ENCODE peak calls at places on chromosomes 12 and 14, in ten cellular contexts. N is GM10248; R is G401; Y is heart right ventricle; U is stimulated activated CD8-positive, alpha-beta memory T cell treated with anti-CD3 and anti-CD28 coated beads, Interleukin-2, amount 100 ng/mL, for 1 hour; K is esophagus squamous epithelium; P is A172; T is activated T-cell treated with anti-CD3 and anti-CD28 coated beads for 48 hours; X is LoVo; S is cardiac septum. E is an unnamed sample.

GRCh38 chr12:32365473-32366064 is 33.8 kb upstream of the FGD4 start:
- DNase-seq in P (peak), R (peak), N (peak), K (no peak), S (no peak), Y (no peak), U (no peak), X (peak), T (peak), E (peak)

GRCh38 chr12:93229494-93230310 is 148.0 kb upstream of the NUDT4 start:
- DNase-seq in K (no peak), N (no peak), T (no peak), Y (no peak), R (no peak), X (peak), P (peak), U (no peak), S (no peak), E (peak)

GRCh38 chr14:26281280-26281998 is 316.4 kb downstream of the NOVA1 start:
- DNase-seq in R (no peak), T (no peak), K (no peak), N (no peak), U (no peak), X (peak), S (no peak), P (peak), Y (no peak), E (peak)

GRCh38 chr12:81257952-81258551 is 180.2 kb downstream of the ACSS3 start:
- DNase-seq in R (peak), S (no peak), T (no peak), Y (no peak), P (peak), N (no peak), U (no peak), X (peak), K (no peak), E (peak)

GRCh38 chr14:24715239-24715638 is 81.2 kb upstream of the GZMB start:
- DNase-seq in N (no peak), S (no peak), P (no peak), X (no peak), T (no peak), Y (no peak), U (no peak), R (no peak), K (no peak), E (no peak)

GRCh38 chr12:50928392-50928791 is 24.0 kb upstream of the HIGD1C start:
- DNase-seq in Y (no peak), S (no peak), K (no peak), N (no peak), X (no peak), T (no peak), P (no peak), R (peak), U (no peak), E (no peak)

GRCh38 chr14:54681819-54682261 is 114.9 kb downstream of the SAMD4A start:
- DNase-seq in U (no peak), S (no peak), P (peak), Y (no peak), X (peak), R (no peak), N (no peak), T (no peak), K (no peak), E (peak)

GRCh38 chr12:44295958-44296623 is 460.2 kb downstream of the TMEM117 start:
- DNase-seq in Y (no peak), R (no peak), P (no peak), N (no peak), U (no peak), X (no peak), T (no peak), K (no peak), S (no peak), E (no peak)

GRCh38 chr12:99767809-99768208 is 120.3 kb downstream of the GARIN6 start:
- DNase-seq in N (peak), K (no peak), R (peak), Y (no peak), X (peak), U (no peak), S (no peak), P (peak), T (no peak), E (no peak)

GRCh38 chr14:54438703-54439102 is 2.5 kb downstream of the CNIH1 start:
- DNase-seq in X (no peak), T (no peak), N (no peak), R (no peak), P (no peak), K (no peak), Y (no peak), S (no peak), U (no peak), E (no peak)